ENCODE peak calls at places on chromosomes 4 and X, in six cellular contexts. T is NB4; J is osteocyte; F is thyroid gland; G is activated T-helper 1 cell treated with anti-CD3 and anti-CD28 coated beads, Interleukin-2, amount 50 U/mL, for 16 hours; Q is C1 segment of cervical spinal cord. W is an unnamed sample.

GRCh38 chrX:123084797-123085196 is 99.3 kb upstream of the GRIA3 start:
- DNase-seq in T (no peak), J (no peak), G (no peak), Q (no peak), F (no peak), W (no peak)

GRCh38 chr4:152479428-152480026 is 56.4 kb downstream of the FBXW7 start:
- DNase-seq in J (no peak), Q (no peak), T (no peak), F (no peak), G (no peak), W (no peak)

GRCh38 chr4:16875487-16875886 is 23.0 kb downstream of the LDB2 start:
- DNase-seq in Q (no peak), G (no peak), T (peak), F (no peak), J (no peak), W (no peak)

GRCh38 chr4:81207793-81208192 is 7.2 kb downstream of the PRKG2 start:
- DNase-seq in T (peak), G (no peak), F (no peak), J (no peak), Q (no peak), W (no peak)

GRCh38 chr4:122224348-122224747 is 72.2 kb downstream of the BLTP1 start:
- DNase-seq in G (no peak), F (no peak), J (no peak), T (no peak), Q (no peak), W (no peak)

GRCh38 chr4:113534698-113535097 is 226.8 kb downstream of the CAMK2D start:
- DNase-seq in Q (no peak), J (no peak), F (no peak), G (no peak), T (no peak), W (no peak)

GRCh38 chr4:54909964-54910363 is 215.4 kb downstream of the KDR start:
- DNase-seq in F (no peak), T (no peak), Q (no peak), G (no peak), J (no peak), W (no peak)

GRCh38 chr4:55819634-55820033 is at the start of gene EXOC1L:
- DNase-seq in G (no peak), Q (no peak), T (peak), J (no peak), F (peak), W (peak)

GRCh38 chr4:98506462-98507132 is 151.8 kb downstream of the TSPAN5 start:
- DNase-seq in Q (no peak), T (peak), G (no peak), J (no peak), F (no peak), W (no peak)

GRCh38 chrX:21481761-21482160 is 107.5 kb downstream of the CNKSR2 start:
- DNase-seq in Q (no peak), J (no peak), F (no peak), G (no peak), T (no peak), W (no peak)

GRCh38 chrX:18607966-18608365 is 63.9 kb downstream of the RS1 start:
- DNase-seq in J (no peak), Q (no peak), G (no peak), F (no peak), T (no peak), W (no peak)

GRCh38 chr4:15855804-15856475 is 77.8 kb downstream of the CD38 start:
- DNase-seq in Q (no peak), T (no peak), J (no peak), F (peak), G (no peak), W (no peak)

GRCh38 chrX:93673869-93674271 is at the start of gene FAM133A:
- DNase-seq in T (no peak), Q (no peak), J (no peak), F (no peak), G (no peak), W (no peak)

GRCh38 chrX:139766545-139766983 is 58.6 kb upstream of the MCF2 start:
- DNase-seq in T (peak), J (no peak), G (no peak), F (no peak), Q (no peak), W (no peak)

W was measured in progenitor cell of endocrine pancreas.